ENCODE peak calls at places on chromosomes 16 and 17, in four cellular contexts. D is neural crest cell, Z is epithelial cell of proximal tubule, S is astrocyte of the cerebellum. L is an unnamed sample.

GRCh38 chr16:87580855-87581261 is 21.4 kb upstream of the JPH3 start:
- DNase-seq in S (no peak), D (no peak), Z (no peak), L (peak; percentile 49)

GRCh38 chr17:70868134-70868533 is 698.8 kb downstream of the KCNJ2 start:
- DNase-seq in Z (no peak), D (no peak), S (no peak), L (no peak)

GRCh38 chr17:6443692-6444572 is at the start of gene PIMREG:
- DNase-seq in Z (no peak), D (peak; percentile 97), S (peak; percentile 76), L (peak; percentile 65)

GRCh38 chr16:12613131-12613991 is 190.3 kb downstream of the CPPED1 start:
- DNase-seq in S (peak; percentile 12), D (no peak), Z (peak; percentile 95), L (no peak)

GRCh38 chr16:13873835-13874438 is 46.0 kb upstream of the ERCC4 start:
- DNase-seq in D (peak; percentile 41), S (peak; percentile 9), Z (no peak), L (no peak)

GRCh38 chr17:28078443-28079229 is 36.2 kb downstream of the NLK start:
- DNase-seq in S (no peak), D (no peak), Z (no peak), L (no peak)

GRCh38 chr16:49463529-49463928 is 89.9 kb downstream of the C16orf78 start:
- DNase-seq in D (no peak), Z (no peak), S (no peak), L (no peak)

GRCh38 chr17:20216154-20216815 is 207.1 kb downstream of the SPECC1 start:
- DNase-seq in D (no peak), Z (peak; percentile 38), S (no peak), L (no peak)

GRCh38 chr17:76643553-76644148 is at the start of gene ST6GALNAC1:
- DNase-seq in D (no peak), Z (no peak), S (no peak), L (no peak)

GRCh38 chr16:56647641-56648431 is 3.9 kb upstream of the MT1B start:
- DNase-seq in S (no peak), D (no peak), Z (no peak), L (no peak)

GRCh38 chr17:35596530-35597233 is 9.6 kb downstream of the AP2B1 start:
- DNase-seq in S (no peak), D (no peak), Z (no peak), L (no peak)
- TF ChIP-seq CTCF in S (no peak), D (peak; percentile 17), Z (no peak), L (no peak)

GRCh38 chr17:37088913-37089312 is 140.2 kb downstream of the AATF start:
- DNase-seq in S (no peak), D (no peak), Z (no peak), L (no peak)
- TF ChIP-seq CTCF in S (peak; percentile 4), D (peak; percentile 23), Z (peak; percentile 6), L (no peak)

DNA sequence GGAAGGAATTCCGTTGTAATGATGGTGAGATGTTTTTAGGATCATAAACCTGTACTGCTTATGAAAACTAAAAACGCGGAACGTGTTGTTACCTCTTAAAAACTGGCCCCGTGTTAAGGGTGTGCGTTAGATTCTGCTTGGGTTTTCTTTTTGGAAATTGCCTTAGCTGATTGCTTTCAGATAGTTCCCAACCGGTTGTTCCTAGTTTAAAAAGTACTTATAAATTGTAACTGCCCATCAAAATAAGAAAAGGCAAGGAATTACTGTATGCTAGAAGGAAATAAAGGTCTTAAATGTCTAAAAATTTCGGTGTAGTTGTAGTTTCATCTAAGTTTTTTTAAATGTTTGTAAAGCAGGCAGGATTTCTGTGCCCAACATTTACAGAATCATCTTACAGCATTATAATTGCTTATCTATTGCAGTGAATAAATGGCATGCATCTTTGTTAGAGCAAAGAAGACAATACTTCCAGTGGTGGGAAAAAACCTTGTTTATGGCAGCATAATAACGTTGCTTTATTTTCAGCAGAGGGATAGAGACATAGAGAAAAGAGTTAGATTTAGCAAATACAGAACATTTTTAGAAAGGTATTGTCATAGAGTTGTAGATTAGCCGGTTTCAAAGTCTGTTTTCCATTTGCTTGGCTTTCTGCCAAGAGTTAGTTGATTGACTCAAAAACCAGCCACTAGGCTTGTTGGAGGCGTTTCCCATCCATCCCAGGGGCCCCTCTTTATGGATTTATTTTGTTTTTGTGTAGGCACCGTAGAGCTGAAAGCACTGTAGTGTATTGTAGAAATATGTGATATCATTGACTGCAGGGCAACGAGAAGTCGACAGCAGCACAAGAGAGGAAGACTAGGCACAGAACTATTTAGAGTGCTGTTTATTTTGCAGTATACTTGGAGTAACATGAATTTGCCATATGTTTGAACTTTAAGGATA is 1.7 kb downstream of the PPM1D start:
- DNase-seq in D (peak; percentile 35), S (peak; percentile 75), Z (no peak), L (peak; percentile 65)
- TF ChIP-seq CTCF in D (peak; percentile 35), S (no peak), Z (no peak), L (no peak)

GRCh38 chr16:27698266-27698665 is 148.3 kb downstream of the KATNIP start:
- DNase-seq in Z (no peak), S (no peak), D (peak; percentile 50), L (no peak)
- TF ChIP-seq CTCF in Z (peak; percentile 35), S (peak; percentile 43), D (peak; percentile 41), L (peak; percentile 47)

GRCh38 chr17:64773836-64774761 is 112.0 kb upstream of the SMURF2 start:
- DNase-seq in D (no peak), Z (no peak), S (peak; percentile 12), L (peak; percentile 40)
- TF ChIP-seq CTCF in D (peak; percentile 60), Z (peak; percentile 65), S (peak; percentile 54), L (peak; percentile 83)

GRCh38 chr16:9254863-9255262 is 163.4 kb downstream of the HAPSTR1 start:
- DNase-seq in S (no peak), D (no peak), Z (no peak), L (no peak)

GRCh38 chr16:9257843-9258242 is 166.4 kb downstream of the HAPSTR1 start:
- DNase-seq in S (no peak), D (no peak), Z (no peak), L (no peak)

GRCh38 chr16:9259914-9260608 is 168.6 kb downstream of the HAPSTR1 start:
- DNase-seq in Z (no peak), S (no peak), D (no peak), L (no peak)

GRCh38 chr16:9258423-9259051 is 167.1 kb downstream of the HAPSTR1 start:
- DNase-seq in D (peak; percentile 36), S (no peak), Z (no peak), L (no peak)

DNA sequence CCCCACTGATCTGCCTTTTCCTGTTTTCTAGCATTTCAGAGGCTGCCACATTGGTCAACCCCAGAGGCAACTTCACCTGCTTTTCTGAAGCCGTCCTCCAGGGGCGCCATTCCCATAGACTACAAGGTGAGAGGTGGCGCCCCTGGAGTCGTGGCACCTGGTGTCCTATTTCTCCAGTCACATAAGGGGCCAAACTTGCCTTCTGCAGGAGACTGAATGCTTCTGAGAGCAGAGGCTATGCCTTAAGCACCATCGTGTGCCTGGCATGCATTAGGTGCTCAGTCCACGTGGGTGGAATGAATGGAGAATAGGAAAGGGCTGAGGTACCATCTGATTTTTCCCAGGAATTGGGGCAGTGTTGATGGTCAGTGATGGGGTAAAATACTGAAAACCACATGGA is 164.8 kb downstream of the HAPSTR1 start:
- DNase-seq in Z (no peak), D (peak; percentile 46), S (no peak), L (no peak)
- TF ChIP-seq CTCF in Z (peak; percentile 67), D (peak; percentile 65), S (peak; percentile 40), L (peak; percentile 57)

DNA sequence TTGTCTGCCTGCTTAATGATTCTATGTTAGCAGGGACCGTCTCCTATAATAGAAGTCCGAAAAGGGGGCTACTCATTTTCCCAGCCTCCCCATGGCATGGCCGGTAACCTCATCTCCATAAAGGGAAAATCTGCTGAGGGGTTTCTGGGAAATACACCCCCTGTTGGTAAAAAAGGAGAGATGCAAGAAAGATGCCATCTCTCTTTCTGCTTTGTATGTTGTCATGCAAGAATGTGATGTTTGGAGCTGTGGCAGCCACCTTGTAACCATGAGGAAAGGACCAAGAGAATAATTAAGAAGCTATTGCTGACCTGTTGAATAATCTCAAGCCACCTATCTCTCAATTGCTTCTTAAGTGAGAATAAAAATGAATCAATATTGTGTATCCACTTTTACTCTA is 94.8 kb upstream of the XYLT1 start:
- DNase-seq in S (no peak), Z (no peak), D (no peak), L (no peak)
- TF ChIP-seq CTCF in S (no peak), Z (no peak), D (peak; percentile 23), L (peak; percentile 21)

DNA sequence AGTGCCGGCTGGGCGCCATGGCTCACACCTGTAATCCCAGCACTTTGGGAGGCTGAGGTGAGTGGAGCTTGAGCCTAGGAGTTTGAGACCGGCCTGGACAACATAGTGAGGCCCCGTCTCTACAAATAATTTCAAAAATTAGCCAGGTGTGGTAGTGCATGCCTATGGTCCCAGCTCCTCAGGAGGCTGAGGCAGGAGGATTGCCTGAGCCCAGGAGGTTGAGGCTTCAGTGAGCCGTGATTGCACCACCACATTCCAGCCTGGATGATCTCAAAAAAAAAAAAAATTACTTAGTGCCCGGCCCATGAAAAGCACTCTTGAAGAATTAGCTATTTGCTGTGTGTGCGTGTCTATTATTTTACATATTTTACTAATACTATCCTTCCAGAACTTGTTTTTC is 9.6 kb downstream of the GPRC5C start:
- DNase-seq in S (no peak), Z (no peak), D (no peak), L (no peak)
- TF ChIP-seq CTCF in S (no peak), Z (no peak), D (no peak), L (no peak)

DNA sequence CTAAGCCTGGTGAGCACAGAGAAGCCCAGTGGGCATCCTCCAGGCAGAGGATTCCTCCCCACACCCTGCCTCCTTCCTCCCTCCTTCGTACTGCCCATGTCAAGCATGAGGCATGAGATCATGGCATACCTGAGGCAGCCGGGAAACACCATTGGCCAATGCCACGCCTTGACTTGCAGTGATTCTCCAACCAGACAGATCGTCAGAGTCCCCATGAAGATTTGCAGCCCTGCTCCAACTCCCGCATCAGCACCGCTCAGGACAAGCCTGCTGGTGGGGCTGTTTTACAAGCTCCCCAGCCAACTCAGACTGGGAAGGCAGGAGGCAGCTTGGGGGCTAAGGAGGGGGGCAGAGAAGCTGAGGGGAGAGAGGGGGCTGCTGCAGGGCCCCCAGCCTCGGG is 2.9 kb upstream of the KRT16 start:
- DNase-seq in Z (no peak), S (no peak), D (no peak), L (no peak)
- TF ChIP-seq CTCF in Z (no peak), S (no peak), D (no peak), L (no peak)

L was measured in HFF-Myc.